ENCODE peak calls at places on chromosome 11, in seven cellular contexts. W is mesothelial cell of epicardium, E is astrocyte, Y is foreskin keratinocyte, V is tibial nerve, A is ovary, I is thyroid gland. K is an unnamed sample.

GRCh38 chr11:105177658-105178057 is 38.1 kb upstream of the CARD18 start:
- DNase-seq in I (no peak), Y (peak), A (no peak), E (peak), V (no peak), W (no peak), K (peak)

GRCh38 chr11:124899376-124900145 is 1.9 kb upstream of the ROBO4 start:
- DNase-seq in A (no peak), Y (no peak), W (no peak), I (no peak), V (no peak), E (no peak), K (peak)

GRCh38 chr11:106271126-106271525 is 193.7 kb downstream of the AASDHPPT start:
- DNase-seq in I (no peak), V (no peak), A (no peak), W (no peak), Y (no peak), E (peak), K (no peak)

GRCh38 chr11:122981388-122982264 is at the start of gene BSX:
- DNase-seq in I (peak), W (peak), V (no peak), A (no peak), E (peak), Y (peak), K (peak)

GRCh38 chr11:1111545-1112212 is 37.0 kb downstream of the MUC2 start:
- DNase-seq in W (peak), I (no peak), V (no peak), Y (no peak), E (no peak), A (no peak), K (no peak)

GRCh38 chr11:12169822-12170221 is 59.4 kb downstream of the MICAL2 start:
- DNase-seq in Y (no peak), W (no peak), E (no peak), V (no peak), I (no peak), A (no peak), K (no peak)

GRCh38 chr11:83249972-83250593 is 36.1 kb downstream of the CCDC90B start:
- DNase-seq in W (no peak), V (no peak), A (no peak), I (no peak), Y (no peak), E (no peak), K (peak)

GRCh38 chr11:71940561-71941219 is 11.8 kb downstream of the RNF121 start:
- DNase-seq in W (no peak), A (no peak), E (peak), I (no peak), Y (no peak), V (no peak), K (no peak)

GRCh38 chr11:46003647-46004046 is 81.2 kb downstream of the LARGE2 start:
- DNase-seq in W (no peak), Y (no peak), E (no peak), V (no peak), I (no peak), A (no peak), K (no peak)

GRCh38 chr11:62124186-62125113 is 639 bp downstream of the INCENP start:
- DNase-seq in I (peak), A (no peak), V (no peak), Y (peak), E (peak), W (no peak), K (peak)

GRCh38 chr11:65184146-65184545 is 2.4 kb downstream of the CAPN1 start:
- DNase-seq in I (peak), V (no peak), Y (no peak), W (no peak), E (no peak), A (no peak), K (no peak)

GRCh38 chr11:58888579-58888978 is 44.1 kb upstream of the GLYATL2 start:
- DNase-seq in V (no peak), W (no peak), E (no peak), Y (no peak), I (no peak), A (no peak), K (peak)

GRCh38 chr11:64186205-64187165 is 514 bp downstream of the STIP1 start:
- DNase-seq in A (no peak), W (no peak), Y (no peak), V (no peak), E (no peak), I (no peak), K (peak)

GRCh38 chr11:132620423-132620822 is 911.9 kb downstream of the OPCML start:
- DNase-seq in W (no peak), I (no peak), Y (no peak), A (no peak), E (no peak), V (no peak), K (no peak)

GRCh38 chr11:131906963-131907362 is 536.5 kb downstream of the NTM start:
- DNase-seq in V (no peak), E (no peak), A (no peak), W (no peak), I (no peak), Y (no peak), K (no peak)

GRCh38 chr11:2328040-2328439 is 26.2 kb downstream of the TSPAN32 start:
- DNase-seq in E (no peak), V (no peak), Y (no peak), W (no peak), I (no peak), A (no peak), K (no peak)

GRCh38 chr11:6856871-6857270 is 6.0 kb upstream of the OR10A2 start:
- DNase-seq in W (no peak), A (no peak), V (no peak), I (no peak), E (no peak), Y (peak), K (peak)

GRCh38 chr11:106391771-106392412 is 314.4 kb downstream of the AASDHPPT start:
- DNase-seq in Y (no peak), V (no peak), I (no peak), A (no peak), E (peak), W (no peak), K (no peak)

GRCh38 chr11:1238767-1239595 is 16.1 kb downstream of the MUC5B start:
- DNase-seq in E (no peak), Y (no peak), I (peak), V (no peak), W (no peak), A (no peak), K (no peak)

GRCh38 chr11:57568330-57568766 is 876 bp upstream of the UBE2L6 start:
- DNase-seq in A (peak), W (no peak), I (no peak), V (no peak), Y (peak), E (peak), K (peak)
- TF ChIP-seq CTCF in A (no peak), W (peak), I (no peak), V (no peak), Y (peak), E (peak), K (peak)

DNA sequence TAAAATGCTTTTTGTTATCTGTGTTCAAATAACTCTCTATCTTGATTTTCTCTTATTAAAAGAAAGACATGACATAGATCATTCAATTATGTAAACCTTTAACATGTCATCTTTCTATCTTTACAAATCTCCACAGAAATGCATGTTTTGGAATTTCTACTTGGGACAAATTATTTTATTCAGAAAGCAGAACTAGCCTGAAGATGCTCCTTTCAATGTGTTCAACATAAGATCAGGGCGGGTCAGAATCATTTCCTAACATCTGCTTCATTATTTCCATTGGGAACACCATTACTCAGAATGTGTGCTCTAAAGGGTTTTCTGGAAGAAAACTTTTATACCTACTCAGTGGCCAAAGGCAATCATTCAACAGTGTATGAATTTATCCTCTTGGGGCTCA is at the start of gene OR5AL1:
- DNase-seq in E (no peak), Y (no peak), V (no peak), A (no peak), W (no peak), I (no peak), K (no peak)
- TF ChIP-seq CTCF in E (no peak), Y (no peak), V (no peak), A (no peak), W (no peak), I (no peak), K (no peak)

GRCh38 chr11:37858398-37858797 is 1260.4 kb upstream of the RAG2 start:
- DNase-seq in E (no peak), Y (no peak), W (no peak), V (no peak), I (no peak), A (no peak), K (peak)
- TF ChIP-seq CTCF in E (peak), Y (peak), W (peak), V (no peak), I (no peak), A (no peak), K (peak)

GRCh38 chr11:34356576-34356917 is 1.3 kb downstream of the ABTB2 start:
- DNase-seq in I (peak), Y (no peak), E (peak), V (no peak), A (no peak), W (no peak), K (no peak)

GRCh38 chr11:34356130-34356529 is 1.7 kb downstream of the ABTB2 start:
- DNase-seq in Y (no peak), A (no peak), E (no peak), I (no peak), W (no peak), V (no peak), K (no peak)

GRCh38 chr11:34357646-34358257 is at the start of gene ABTB2:
- DNase-seq in I (peak), W (peak), A (peak), E (peak), V (peak), Y (peak), K (peak)

GRCh38 chr11:34358258-34358665 is 452 bp upstream of the ABTB2 start:
- DNase-seq in I (peak), W (no peak), E (peak), V (no peak), Y (peak), A (peak), K (peak)

GRCh38 chr11:34356918-34357645 is 728 bp downstream of the ABTB2 start:
- DNase-seq in V (no peak), A (peak), E (peak), I (peak), W (peak), Y (peak), K (peak)
- TF ChIP-seq CTCF in V (no peak), A (no peak), E (no peak), I (no peak), W (no peak), Y (peak), K (no peak)

GRCh38 chr11:77347962-77348361 is 46.5 kb upstream of the GDPD4 start:
- DNase-seq in V (no peak), A (no peak), W (no peak), I (no peak), Y (no peak), E (no peak), K (no peak)

GRCh38 chr11:77345621-77346020 is 44.1 kb upstream of the GDPD4 start:
- DNase-seq in I (no peak), Y (no peak), V (no peak), W (no peak), E (peak), A (no peak), K (no peak)

GRCh38 chr11:77351281-77351905 is 49.9 kb upstream of the GDPD4 start:
- DNase-seq in E (no peak), I (no peak), V (no peak), W (no peak), A (no peak), Y (peak), K (peak)

DNA sequence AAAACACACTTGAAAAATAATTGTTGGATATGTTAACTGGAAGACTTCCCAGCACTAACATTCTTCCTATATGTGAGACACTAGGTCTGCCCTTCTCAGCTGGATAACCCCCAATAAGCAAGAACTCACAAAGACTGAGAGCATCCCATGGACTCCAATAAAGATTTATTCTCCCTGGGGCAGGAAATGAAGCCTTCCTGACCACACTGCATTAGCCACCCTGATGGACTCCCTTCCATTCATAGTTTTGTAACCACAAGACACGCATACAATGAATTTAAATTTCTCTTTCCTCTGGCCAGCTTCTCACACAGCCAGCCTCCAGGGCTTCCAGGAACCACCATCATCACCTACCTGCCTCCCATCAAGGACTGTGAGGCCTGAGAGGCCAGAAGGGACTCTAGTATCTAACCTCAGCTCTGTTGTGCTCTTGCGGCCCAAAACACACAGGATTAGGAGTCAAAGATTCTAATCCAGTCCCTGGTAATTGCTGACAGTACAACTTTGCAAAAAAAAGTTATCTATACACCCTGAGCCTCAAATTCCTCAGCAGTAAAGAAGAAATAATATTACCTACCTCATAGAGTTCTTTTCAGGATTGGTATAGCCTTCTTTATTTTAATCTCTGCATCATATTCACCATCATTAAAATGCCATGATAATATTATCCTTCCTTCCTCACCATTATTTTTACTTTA is 45.6 kb upstream of the GDPD4 start:
- DNase-seq in V (no peak), A (no peak), Y (no peak), W (no peak), E (peak), I (no peak), K (no peak)
- TF ChIP-seq CTCF in V (no peak), A (no peak), Y (no peak), W (no peak), E (no peak), I (no peak), K (no peak)

GRCh38 chr11:14773755-14774154 is 118.3 kb downstream of the CYP2R1 start:
- DNase-seq in W (no peak), Y (no peak), I (no peak), A (no peak), V (no peak), E (no peak), K (no peak)
- TF ChIP-seq CTCF in W (no peak), Y (peak), I (no peak), A (no peak), V (no peak), E (no peak), K (no peak)